ENCODE peak calls at places on chromosomes 13 and 19, in nine cellular contexts. R is spleen, T is breast epithelium, M is HCT116, U is K562, W is suprapubic skin, D is transverse colon, P is GM23338, C is SK-N-SH. J is an unnamed sample.

GRCh38 chr13:108961542-108962125 is 332.2 kb downstream of the MYO16 start:
- DNase-seq in R (no peak), T (no peak), M (peak), U (peak), W (no peak), D (no peak), P (peak), C (peak), J (no peak)

GRCh38 chr13:70297219-70297618 is 189.0 kb upstream of the KLHL1 start:
- DNase-seq in R (peak), T (no peak), M (no peak), U (no peak), W (peak), D (no peak), P (no peak), C (no peak), J (peak)

GRCh38 chr13:48631441-48631840 is 22.3 kb upstream of the CYSLTR2 start:
- DNase-seq in R (no peak), T (no peak), M (no peak), U (no peak), W (no peak), D (no peak), P (no peak), C (no peak), J (no peak)

GRCh38 chr19:57642396-57643046 is 9.6 kb downstream of the ZNF211 start:
- DNase-seq in R (no peak), T (no peak), M (no peak), U (no peak), W (no peak), D (no peak), P (no peak), C (no peak), J (no peak)

GRCh38 chr19:6260376-6260775 is 19.4 kb downstream of the MLLT1 start:
- DNase-seq in R (peak), T (no peak), M (no peak), U (no peak), W (no peak), D (no peak), P (no peak), C (no peak), J (no peak)

GRCh38 chr13:98142427-98143156 is at the start of gene FARP1:
- DNase-seq in R (peak), T (peak), M (peak), U (peak), W (peak), D (peak), P (peak), C (peak), J (peak)

GRCh38 chr19:49133621-49134454 is 14.5 kb downstream of the PPFIA3 start:
- DNase-seq in R (no peak), T (no peak), M (no peak), U (peak), W (no peak), D (peak), P (peak), C (peak), J (peak)

GRCh38 chr13:77507931-77508776 is 27.4 kb upstream of the SCEL start:
- DNase-seq in R (no peak), T (no peak), M (peak), U (no peak), W (no peak), D (no peak), P (no peak), C (no peak), J (no peak)

GRCh38 chr19:8370176-8371010 is 6.4 kb downstream of the ANGPTL4 start:
- DNase-seq in R (peak), T (no peak), M (no peak), U (peak), W (no peak), D (no peak), P (no peak), C (no peak), J (no peak)

GRCh38 chr19:50290775-50291174 is 38.4 kb downstream of the KCNC3 start:
- DNase-seq in R (no peak), T (no peak), M (no peak), U (no peak), W (no peak), D (no peak), P (no peak), C (no peak), J (no peak)

GRCh38 chr19:50288954-50289353 is 40.2 kb downstream of the KCNC3 start:
- DNase-seq in R (no peak), T (no peak), M (no peak), U (no peak), W (no peak), D (no peak), P (no peak), C (no peak), J (no peak)

GRCh38 chr19:50287331-50287730 is 41.8 kb downstream of the KCNC3 start:
- DNase-seq in R (no peak), T (no peak), M (no peak), U (no peak), W (no peak), D (no peak), P (no peak), C (no peak), J (no peak)

GRCh38 chr19:50292216-50292827 is 36.9 kb downstream of the KCNC3 start:
- DNase-seq in R (no peak), T (no peak), M (no peak), U (no peak), W (no peak), D (no peak), P (peak), C (no peak), J (no peak)

DNA sequence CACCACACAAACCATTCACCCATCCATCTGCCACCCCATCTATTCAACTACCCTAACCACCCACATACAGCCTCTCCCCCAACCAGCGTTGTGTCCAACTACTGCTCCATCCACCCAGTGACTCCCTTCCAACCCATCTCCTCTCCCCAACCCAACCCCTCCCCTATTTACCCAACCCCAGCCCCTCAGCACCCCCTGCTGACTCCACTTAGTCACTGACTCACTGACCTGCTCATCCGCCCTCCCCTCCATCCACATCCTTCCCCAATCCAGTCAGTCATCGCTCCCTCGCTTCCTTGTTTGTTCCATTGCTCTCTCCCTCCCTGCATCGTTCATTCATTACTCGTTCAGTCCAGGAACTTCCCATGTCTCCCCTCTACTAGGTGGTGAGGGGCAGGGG is 39.2 kb downstream of the KCNC3 start:
- DNase-seq in R (no peak), T (no peak), M (no peak), U (peak), W (no peak), D (no peak), P (peak), C (no peak), J (no peak)
- TF ChIP-seq CTCF in R (no peak), T (no peak), M (no peak), U (peak), W (no peak), D (no peak), P (peak), C (no peak), J (no peak)

GRCh38 chr19:12330340-12330739 is 3.1 kb downstream of the ZNF563 start:
- DNase-seq in R (no peak), T (no peak), M (no peak), U (no peak), W (no peak), D (no peak), P (no peak), C (no peak), J (no peak)

GRCh38 chr19:12333162-12334159 is at the start of gene ZNF563:
- DNase-seq in R (peak), T (peak), M (no peak), U (peak), W (peak), D (peak), P (peak), C (peak), J (peak)

GRCh38 chr19:12325690-12326089 is 7.7 kb downstream of the ZNF563 start:
- DNase-seq in R (no peak), T (no peak), M (no peak), U (no peak), W (no peak), D (no peak), P (no peak), C (no peak), J (no peak)

DNA sequence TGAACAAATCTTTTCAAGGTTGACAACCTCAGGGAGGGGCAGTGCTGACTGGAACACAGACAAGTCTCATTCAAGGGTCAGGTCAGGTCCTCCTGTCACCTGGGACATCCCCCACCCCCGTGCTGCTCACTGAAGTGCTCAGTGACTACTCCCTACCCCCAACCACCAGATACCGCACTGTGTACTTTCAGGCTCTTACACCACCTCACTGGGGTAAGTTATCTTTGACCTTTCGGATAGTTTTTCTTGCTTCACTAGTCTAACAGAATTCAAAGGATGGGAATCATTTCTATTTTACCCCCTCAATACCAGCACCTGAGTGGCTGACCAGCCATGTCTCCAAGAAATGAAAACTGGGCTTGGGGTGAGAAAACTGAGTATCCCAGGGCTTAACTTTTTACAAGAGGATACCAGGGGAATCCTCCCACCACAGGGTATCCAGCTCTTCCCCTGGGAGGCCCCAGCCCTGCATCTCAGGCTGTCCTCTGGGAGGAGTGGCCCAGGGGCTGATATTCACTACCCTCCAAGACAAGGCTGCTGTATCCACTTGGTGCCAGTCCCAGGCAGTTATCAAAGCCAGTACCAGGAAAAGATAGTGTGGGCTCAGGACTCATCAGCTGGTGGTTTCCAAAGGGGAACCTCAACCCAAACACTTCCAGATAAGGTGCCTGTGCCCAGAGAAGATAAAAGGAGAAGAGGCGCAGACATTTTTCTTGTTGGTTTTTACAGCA is 2.1 kb downstream of the ZNF563 start:
- DNase-seq in R (peak), T (no peak), M (no peak), U (no peak), W (no peak), D (peak), P (no peak), C (no peak), J (no peak)
- TF ChIP-seq POLR2AphosphoS5 in R (no peak), T (no peak), M (no peak), U (no peak), W (no peak), D (no peak), P (no peak), C (no peak), J (no peak)

GRCh38 chr13:36859259-36859658 is 40.2 kb downstream of the RFXAP start:
- DNase-seq in R (no peak), T (no peak), M (no peak), U (no peak), W (no peak), D (no peak), P (no peak), C (no peak), J (no peak)

GRCh38 chr13:36857273-36857672 is 38.3 kb downstream of the RFXAP start:
- DNase-seq in R (no peak), T (no peak), M (no peak), U (no peak), W (no peak), D (no peak), P (no peak), C (no peak), J (no peak)

GRCh38 chr13:36862722-36863121 is 43.7 kb downstream of the RFXAP start:
- DNase-seq in R (no peak), T (no peak), M (no peak), U (no peak), W (no peak), D (no peak), P (no peak), C (no peak), J (no peak)

GRCh38 chr13:36862002-36862706 is 43.1 kb downstream of the RFXAP start:
- DNase-seq in R (no peak), T (no peak), M (no peak), U (no peak), W (no peak), D (no peak), P (no peak), C (no peak), J (no peak)

DNA sequence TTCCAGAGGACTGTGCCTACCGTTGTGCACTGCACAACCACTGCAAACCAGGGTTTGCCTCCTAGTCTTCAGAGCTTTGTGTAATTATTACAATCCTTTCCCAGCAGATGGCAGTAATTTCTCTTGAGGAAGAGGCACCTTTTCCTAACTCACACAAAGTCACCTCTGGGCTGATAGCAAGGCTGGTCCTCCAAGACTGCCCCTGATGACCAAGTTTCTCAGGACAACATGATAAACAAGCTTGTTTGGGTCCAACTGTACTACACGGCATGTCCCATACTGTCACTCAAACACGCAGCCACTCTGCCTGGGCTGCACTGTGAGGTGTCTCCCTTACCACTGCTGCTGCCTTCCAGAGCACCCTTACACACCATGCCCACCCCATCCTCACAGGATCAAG is 39.3 kb downstream of the RFXAP start:
- DNase-seq in R (no peak), T (no peak), M (peak), U (peak), W (no peak), D (no peak), P (peak), C (peak), J (no peak)
- TF ChIP-seq CTCF in R (peak), T (no peak), M (peak), U (peak), W (no peak), D (peak), P (peak), C (peak), J (peak)

GRCh38 chr19:42079886-42080763 is 4.2 kb downstream of the ZNF574 start:
- DNase-seq in R (no peak), T (no peak), M (no peak), U (no peak), W (no peak), D (no peak), P (no peak), C (no peak), J (no peak)
- TF ChIP-seq POLR2AphosphoS5 in R (peak), T (no peak), M (no peak), U (peak), W (no peak), D (no peak), P (no peak), C (no peak), J (no peak)